ENCODE peak calls at places on chromosome 19, in seven cellular contexts. Z is upper lobe of right lung, I is coronary artery, X is MCF 10A, B is OCI-LY7, W is IMR-90, M is progenitor cell of endocrine pancreas. S is an unnamed sample.

GRCh38 chr19:31351212-31352193 is 2.3 kb upstream of the TSHZ3 start:
- DNase-seq in Z (peak), I (no peak), X (no peak), B (no peak), W (peak), M (no peak), S (no peak)

GRCh38 chr19:46287585-46287984 is 9.3 kb upstream of the HIF3A start:
- DNase-seq in Z (no peak), I (no peak), X (no peak), B (no peak), W (no peak), M (no peak), S (no peak)

GRCh38 chr19:6018786-6019185 is 40.8 kb upstream of the RANBP3 start:
- DNase-seq in Z (peak), I (no peak), X (no peak), B (peak), W (no peak), M (no peak), S (no peak)

GRCh38 chr19:17488593-17489391 is 18.5 kb downstream of the SLC27A1 start:
- DNase-seq in Z (peak), I (no peak), X (peak), B (peak), W (no peak), M (peak), S (no peak)

GRCh38 chr19:14089412-14089661 is 1.2 kb downstream of the SAMD1 start:
- DNase-seq in Z (no peak), I (no peak), X (no peak), B (peak), W (no peak), M (no peak), S (no peak)

GRCh38 chr19:19662866-19663291 is 597 bp downstream of the ATP13A1 start:
- DNase-seq in Z (no peak), I (no peak), X (peak), B (no peak), W (peak), M (no peak), S (no peak)

GRCh38 chr19:32817913-32818476 is 51.6 kb downstream of the SLC7A9 start:
- DNase-seq in Z (no peak), I (no peak), X (no peak), B (no peak), W (no peak), M (no peak), S (no peak)

GRCh38 chr19:15250635-15250993 is 18.4 kb upstream of the EPHX3 start:
- DNase-seq in Z (no peak), I (no peak), X (no peak), B (no peak), W (no peak), M (no peak), S (no peak)

GRCh38 chr19:45179063-45179847 is 671 bp downstream of the BLOC1S3 start:
- DNase-seq in Z (peak), I (no peak), X (peak), B (no peak), W (peak), M (no peak), S (no peak)

GRCh38 chr19:22052644-22053013 is 345 bp downstream of the ZNF257 start:
- DNase-seq in Z (no peak), I (no peak), X (no peak), B (peak), W (no peak), M (no peak), S (no peak)

GRCh38 chr19:28694812-28695211 is 518.1 kb downstream of the UQCRFS1 start:
- DNase-seq in Z (no peak), I (no peak), X (no peak), B (no peak), W (no peak), M (no peak), S (no peak)

GRCh38 chr19:16516923-16517610 is 20.9 kb downstream of the C19orf44 start:
- DNase-seq in Z (no peak), I (no peak), X (no peak), B (peak), W (no peak), M (no peak), S (no peak)

GRCh38 chr19:51305479-51305878 is 6.0 kb upstream of the IGLON5 start:
- DNase-seq in Z (no peak), I (peak), X (no peak), B (no peak), W (no peak), M (no peak), S (no peak)

GRCh38 chr19:49809155-49809986 is 3.7 kb downstream of the FUZ start:
- DNase-seq in Z (peak), I (peak), X (no peak), B (peak), W (no peak), M (peak), S (no peak)

GRCh38 chr19:19261350-19262189 is 11.5 kb downstream of the TM6SF2 start:
- DNase-seq in Z (no peak), I (no peak), X (no peak), B (no peak), W (no peak), M (no peak), S (no peak)

GRCh38 chr19:47506459-47506858 is 8.4 kb downstream of the NAPA start:
- DNase-seq in Z (no peak), I (no peak), X (no peak), B (no peak), W (no peak), M (no peak), S (no peak)

GRCh38 chr19:7337380-7338194 is 11.2 kb upstream of the ARHGEF18 start:
- DNase-seq in Z (peak), I (no peak), X (no peak), B (peak), W (no peak), M (no peak), S (no peak)

GRCh38 chr19:5627395-5627904 is 4.6 kb downstream of the SAFB start:
- DNase-seq in Z (peak), I (no peak), X (no peak), B (peak), W (peak), M (no peak), S (no peak)

GRCh38 chr19:16541526-16542044 is 652 bp downstream of the CHERP start:
- DNase-seq in Z (no peak), I (no peak), X (peak), B (peak), W (peak), M (no peak), S (no peak)

GRCh38 chr19:30402790-30403189 is 30.6 kb downstream of the ZNF536 start:
- DNase-seq in Z (no peak), I (no peak), X (no peak), B (no peak), W (no peak), M (no peak), S (peak)

GRCh38 chr19:36528921-36529518 is 949 bp upstream of the ZNF260 start:
- DNase-seq in Z (no peak), I (no peak), X (peak), B (peak), W (no peak), M (no peak), S (no peak)

GRCh38 chr19:13076320-13076719 is 26.3 kb downstream of the LYL1 start:
- DNase-seq in Z (no peak), I (no peak), X (no peak), B (no peak), W (no peak), M (no peak), S (no peak)

GRCh38 chr19:13044160-13044853 is 49.0 kb downstream of the NFIX start:
- DNase-seq in Z (no peak), I (no peak), X (no peak), B (no peak), W (peak), M (no peak), S (no peak)

GRCh38 chr19:5292453-5292842 is 48.2 kb downstream of the PTPRS start:
- DNase-seq in Z (no peak), I (no peak), X (no peak), B (peak), W (peak), M (no peak), S (no peak)

GRCh38 chr19:3580156-3580955 is 4.9 kb upstream of the GIPC3 start:
- DNase-seq in Z (no peak), I (no peak), X (peak), B (no peak), W (peak), M (no peak), S (no peak)

GRCh38 chr19:31174948-31175347 is 174.3 kb downstream of the TSHZ3 start:
- DNase-seq in Z (no peak), I (no peak), X (no peak), B (no peak), W (no peak), M (no peak), S (peak)

GRCh38 chr19:10625003-10625761 is at the start of gene SLC44A2:
- DNase-seq in Z (peak), I (peak), X (peak), B (no peak), W (peak), M (peak), S (peak)

GRCh38 chr19:33175156-33175782 is 18.9 kb upstream of the LRP3 start:
- DNase-seq in Z (no peak), I (no peak), X (no peak), B (no peak), W (no peak), M (no peak), S (no peak)

GRCh38 chr19:12956446-12957388 is at the start of gene GADD45GIP1:
- DNase-seq in Z (peak), I (peak), X (peak), B (peak), W (peak), M (peak), S (peak)

DNA sequence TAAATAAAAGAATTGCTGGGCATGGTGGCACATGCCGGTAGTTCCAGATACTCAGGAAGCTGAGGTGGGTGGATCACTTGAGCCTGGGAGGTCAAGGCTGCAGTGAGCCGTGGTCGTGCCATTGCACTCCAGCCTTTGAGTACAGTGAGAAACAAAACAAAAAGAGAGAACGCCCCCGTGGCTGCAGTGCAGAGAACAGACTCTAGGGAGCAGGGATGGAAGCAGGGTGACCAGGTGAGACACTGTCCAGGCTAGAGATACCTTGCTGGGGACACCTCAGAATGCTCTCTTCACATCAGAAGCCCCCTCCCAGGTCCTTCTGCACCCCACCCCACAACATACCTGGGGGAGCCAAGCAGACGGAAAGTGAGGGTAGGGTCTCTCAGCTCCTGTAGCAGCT is 24.8 kb downstream of the MAP4K1 start:
- DNase-seq in Z (no peak), I (no peak), X (no peak), B (no peak), W (no peak), M (no peak), S (no peak)
- TF ChIP-seq CTCF in Z (no peak), I (no peak), X (no peak), B (no peak), W (no peak), M (peak), S (no peak)

DNA sequence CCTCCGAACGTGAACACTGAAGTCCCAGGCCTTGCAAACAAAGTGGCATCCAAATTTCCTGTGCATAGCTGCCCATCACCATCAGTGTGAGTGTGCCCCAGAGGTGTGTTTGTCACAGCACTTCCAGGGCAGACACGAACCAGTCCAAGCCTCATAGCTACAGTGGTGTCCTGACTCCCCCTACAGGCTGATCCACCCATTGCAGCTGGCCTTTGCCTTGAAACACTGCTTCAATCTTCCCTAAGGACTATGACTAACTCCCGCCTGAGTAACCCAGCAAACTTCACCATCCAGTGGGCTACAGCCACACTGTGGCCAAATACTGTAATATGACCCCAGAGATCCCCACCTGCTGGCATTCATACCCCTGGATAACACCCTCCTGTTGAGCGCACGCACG is 3.9 kb downstream of the ZNF266 start:
- DNase-seq in Z (no peak), I (no peak), X (peak), B (peak), W (peak), M (peak), S (no peak)
- TF ChIP-seq CTCF in Z (peak), I (no peak), X (no peak), B (peak), W (peak), M (peak), S (peak)

GRCh38 chr19:42309686-42310085 is 3.4 kb upstream of the TMEM145 start:
- DNase-seq in Z (no peak), I (no peak), X (no peak), B (no peak), W (no peak), M (no peak), S (no peak)

GRCh38 chr19:42303876-42304275 is 1.5 kb upstream of the PAFAH1B3 start:
- DNase-seq in Z (no peak), I (no peak), X (no peak), B (no peak), W (no peak), M (no peak), S (no peak)

GRCh38 chr19:42303101-42303464 is 659 bp upstream of the PAFAH1B3 start:
- DNase-seq in Z (no peak), I (no peak), X (no peak), B (no peak), W (no peak), M (no peak), S (no peak)

GRCh38 chr19:42301646-42302204 is at the start of gene PRR19:
- DNase-seq in Z (no peak), I (no peak), X (no peak), B (peak), W (no peak), M (no peak), S (no peak)

DNA sequence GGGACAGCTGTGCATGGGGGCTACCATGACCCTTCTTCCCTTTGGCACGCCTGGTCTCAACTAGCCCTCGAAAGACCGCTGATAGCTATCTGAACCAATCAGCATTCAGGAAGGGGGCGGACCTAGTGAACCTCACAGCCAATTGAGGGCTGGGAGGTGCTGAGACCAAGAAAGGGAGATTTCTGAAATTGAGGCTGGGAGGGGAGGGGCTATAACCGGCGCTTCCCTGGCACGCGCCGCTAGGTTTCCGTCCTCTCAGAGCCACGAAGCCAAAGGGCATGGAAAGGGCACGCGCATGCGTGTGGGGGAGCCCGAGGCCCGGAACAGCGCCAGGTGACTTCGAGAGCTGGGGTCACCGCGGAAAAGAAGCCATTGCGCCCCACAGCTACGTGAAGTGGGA is 4.2 kb upstream of the PAFAH1B3 start:
- DNase-seq in Z (no peak), I (no peak), X (no peak), B (no peak), W (no peak), M (no peak), S (no peak)
- TF ChIP-seq CTCF in Z (no peak), I (no peak), X (no peak), B (no peak), W (no peak), M (no peak), S (no peak)

GRCh38 chr19:11639245-11639601 is 41.9 kb downstream of the ZNF627 start:
- DNase-seq in Z (no peak), I (no peak), X (no peak), B (peak), W (no peak), M (no peak), S (no peak)
- TF ChIP-seq CTCF in Z (no peak), I (no peak), X (no peak), B (no peak), W (no peak), M (no peak), S (no peak)

DNA sequence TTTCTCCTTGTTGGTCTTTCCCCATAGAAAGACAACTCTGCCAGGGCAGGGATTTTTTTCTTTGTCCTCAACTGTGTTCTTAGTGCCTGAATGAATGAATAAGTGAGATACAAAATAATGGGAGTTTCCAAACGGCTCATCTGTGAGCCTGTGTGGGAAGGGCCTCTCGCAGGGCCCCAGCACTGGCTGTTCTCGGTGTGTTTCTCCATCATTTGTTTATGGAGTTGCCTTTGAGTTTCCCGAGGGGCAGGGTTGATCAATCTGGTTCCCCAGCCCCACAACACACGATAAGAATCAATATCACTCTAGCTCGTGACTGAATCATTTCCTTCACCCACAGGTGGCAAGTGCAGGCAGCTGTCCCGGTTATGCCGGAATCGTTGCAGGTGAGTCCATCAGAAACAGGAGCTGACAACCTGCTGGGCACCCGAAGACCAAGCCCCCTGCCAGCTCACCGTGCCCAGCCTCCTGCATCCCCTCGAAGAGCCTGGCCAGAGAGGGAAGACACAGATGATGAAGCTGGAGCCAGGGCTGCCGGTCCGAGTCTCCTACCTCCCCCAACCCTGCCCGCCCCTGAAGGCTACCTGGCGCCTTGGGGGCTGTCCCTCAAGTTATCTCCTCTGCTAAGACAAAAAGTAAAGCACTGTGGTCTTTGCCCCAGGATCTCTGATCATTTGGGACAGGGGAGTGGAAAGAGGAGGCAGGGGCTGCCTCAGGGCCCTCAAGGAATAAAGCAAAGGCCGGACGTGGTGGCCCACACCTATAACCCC is 14.9 kb downstream of the FXYD5 start:
- DNase-seq in Z (peak), I (no peak), X (no peak), B (no peak), W (no peak), M (no peak), S (no peak)
- TF ChIP-seq CTCF in Z (no peak), I (no peak), X (no peak), B (no peak), W (no peak), M (no peak), S (no peak)

GRCh38 chr19:54392078-54392477 is 23.2 kb upstream of the TTYH1 start:
- DNase-seq in Z (no peak), I (no peak), X (no peak), B (no peak), W (no peak), M (no peak), S (no peak)

GRCh38 chr19:54390942-54391577 is 24.2 kb upstream of the TTYH1 start:
- DNase-seq in Z (no peak), I (no peak), X (peak), B (peak), W (peak), M (peak), S (no peak)

GRCh38 chr19:54389556-54389955 is 24.8 kb upstream of the LAIR1 start:
- DNase-seq in Z (no peak), I (no peak), X (no peak), B (no peak), W (no peak), M (no peak), S (no peak)

GRCh38 chr19:54393381-54393780 is 21.9 kb upstream of the TTYH1 start:
- DNase-seq in Z (no peak), I (no peak), X (no peak), B (no peak), W (no peak), M (no peak), S (no peak)

DNA sequence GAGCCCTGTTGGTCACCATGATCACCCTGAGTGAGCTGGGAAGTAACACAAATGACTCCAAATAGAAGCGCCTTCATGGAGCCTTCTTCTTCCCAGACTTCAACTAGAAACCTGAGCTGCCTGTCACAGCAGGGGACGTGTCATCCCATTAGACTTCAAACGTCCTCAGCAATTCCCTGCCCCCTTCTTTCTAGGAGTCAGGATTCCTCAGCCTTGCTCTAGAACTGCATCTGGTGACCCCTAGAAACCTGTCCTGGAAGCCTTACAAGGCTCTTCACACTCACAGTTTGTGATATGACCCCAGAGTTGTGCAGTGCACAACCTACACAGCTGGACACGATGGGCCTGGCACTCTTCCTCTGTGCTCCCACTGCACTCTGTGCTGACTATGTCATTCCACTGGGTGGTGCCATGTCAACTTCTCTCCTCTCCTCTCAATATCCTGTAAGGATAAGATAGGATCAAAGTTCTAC is 23.6 kb upstream of the TTYH1 start:
- DNase-seq in Z (no peak), I (no peak), X (peak), B (no peak), W (no peak), M (no peak), S (no peak)
- TF ChIP-seq CTCF in Z (no peak), I (no peak), X (no peak), B (no peak), W (no peak), M (no peak), S (no peak)